ENCODE peak calls at places on chromosomes 4 and X, in eight cellular contexts. C is fibroblast of lung; G is GM12865; V is OCI-LY7; W is CD8-positive, alpha-beta memory T cell; U is fibroblast of mammary gland; N is esophagus squamous epithelium; F is skeletal muscle cell. L is an unnamed sample.

GRCh38 chr4:140718240-140718639 is 37.9 kb downstream of the TBC1D9 start:
- DNase-seq in G (no peak), N (no peak), W (no peak), C (peak), F (peak), U (peak), V (no peak), L (no peak)

GRCh38 chr4:133095591-133095990 is 53.5 kb upstream of the PCDH10 start:
- DNase-seq in W (no peak), U (no peak), N (no peak), F (no peak), G (no peak), V (no peak), C (no peak), L (no peak)

GRCh38 chr4:36207808-36208207 is 36.5 kb downstream of the ARAP2 start:
- DNase-seq in F (no peak), N (no peak), C (no peak), U (no peak), W (no peak), V (no peak), G (no peak), L (no peak)

GRCh38 chrX:140766024-140766611 is 56.6 kb downstream of the LINC00632 start:
- DNase-seq in C (peak), N (no peak), V (peak), U (peak), W (no peak), F (no peak), G (peak), L (peak)

GRCh38 chr4:3645711-3646221 is 113.5 kb upstream of the LRPAP1 start:
- DNase-seq in N (no peak), C (no peak), V (no peak), W (no peak), F (peak), U (no peak), G (no peak), L (no peak)

GRCh38 chr4:8427761-8428287 is 12.7 kb downstream of the ACOX3 start:
- DNase-seq in C (peak), N (no peak), W (no peak), V (peak), F (peak), U (peak), G (peak), L (peak)

GRCh38 chrX:130716822-130717405 is 186.1 kb downstream of the ENOX2 start:
- DNase-seq in N (no peak), C (no peak), W (no peak), U (no peak), G (no peak), V (no peak), F (no peak), L (no peak)

GRCh38 chr4:91577864-91578263 is 725.9 kb upstream of the GRID2 start:
- DNase-seq in C (no peak), W (no peak), G (no peak), N (no peak), U (no peak), F (no peak), V (no peak), L (no peak)

GRCh38 chr4:53515076-53515475 is 76.2 kb downstream of the LNX1 start:
- DNase-seq in C (no peak), V (no peak), G (no peak), U (no peak), F (no peak), N (no peak), W (no peak), L (no peak)

GRCh38 chr4:110787109-110787508 is 164.2 kb upstream of the PITX2 start:
- DNase-seq in N (no peak), W (no peak), G (no peak), V (no peak), U (peak), C (peak), F (no peak), L (no peak)

GRCh38 chrX:24479924-24480722 is 15.0 kb downstream of the PDK3 start:
- DNase-seq in C (peak), V (peak), G (peak), N (no peak), U (peak), F (no peak), W (peak), L (no peak)

GRCh38 chr4:104425003-104425402 is 69.7 kb downstream of the CXXC4 start:
- DNase-seq in C (no peak), F (no peak), N (no peak), W (no peak), U (no peak), V (no peak), G (no peak), L (no peak)

GRCh38 chrX:1488141-1488540 is 35.4 kb upstream of the ASMTL start:
- DNase-seq in C (no peak), V (no peak), F (no peak), W (no peak), G (no peak), N (no peak), U (no peak), L (no peak)

GRCh38 chr4:143421609-143422008 is 84.9 kb downstream of the GAB1 start:
- DNase-seq in W (no peak), U (no peak), N (no peak), F (no peak), G (no peak), V (no peak), C (no peak), L (no peak)

GRCh38 chr4:184833046-184833838 is 7.5 kb upstream of the ACSL1 start:
- DNase-seq in U (no peak), V (no peak), W (no peak), C (no peak), N (no peak), G (no peak), F (no peak), L (no peak)

GRCh38 chrX:63664083-63664482 is 120.9 kb downstream of the ARHGEF9 start:
- DNase-seq in G (no peak), U (peak), N (no peak), F (no peak), V (no peak), W (no peak), C (no peak), L (no peak)

GRCh38 chr4:2534904-2535385 is 1.5 kb upstream of the FAM193A start:
- DNase-seq in C (peak), W (no peak), U (no peak), N (no peak), V (no peak), F (no peak), G (peak), L (no peak)

GRCh38 chrX:19709812-19710518 is 177.4 kb downstream of the SH3KBP1 start:
- DNase-seq in V (no peak), F (peak), C (peak), U (peak), N (no peak), G (no peak), W (no peak), L (no peak)

GRCh38 chr4:185235480-185236154 is 26.2 kb downstream of the SNX25 start:
- DNase-seq in F (no peak), V (no peak), N (no peak), C (peak), W (no peak), G (no peak), U (peak), L (no peak)

GRCh38 chr4:128333309-128334006 is 45.8 kb upstream of the PGRMC2 start:
- DNase-seq in G (no peak), W (no peak), C (no peak), N (no peak), V (no peak), U (no peak), F (no peak), L (no peak)

DNA sequence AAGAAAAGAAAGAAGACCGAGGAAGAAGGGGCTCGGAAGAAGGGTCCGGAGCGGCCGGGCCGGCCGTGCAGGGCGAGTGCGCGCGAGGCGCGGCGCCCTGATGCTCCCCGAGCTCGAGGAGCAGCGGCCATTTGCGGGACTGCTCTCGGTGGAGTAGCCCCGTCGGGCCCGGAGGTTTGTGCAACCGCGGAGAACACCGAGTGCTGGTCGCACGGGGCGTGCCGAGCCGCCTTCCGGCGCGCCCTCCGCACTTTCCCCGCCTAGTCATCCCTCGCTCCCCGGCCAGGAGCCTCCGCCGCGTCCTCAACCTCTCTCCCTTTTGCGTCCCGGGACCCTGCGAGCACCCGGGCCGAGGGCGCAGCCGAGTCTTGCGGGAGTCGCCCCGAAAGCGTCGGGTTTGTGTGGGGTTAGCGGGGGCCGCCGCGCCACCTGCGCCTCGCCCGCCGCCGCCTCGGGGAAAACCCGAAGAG is 127.4 kb downstream of the LAS1L start:
- DNase-seq in W (no peak), C (no peak), V (no peak), U (no peak), G (no peak), F (no peak), N (no peak), L (no peak)
- H3K4me3 ChIP-seq in W (no peak), C (no peak), V (no peak), U (no peak), G (no peak), F (no peak), N (no peak), L (no peak)

GRCh38 chr4:15707363-15707715 is 4.5 kb downstream of the BST1 start:
- DNase-seq in V (no peak), C (no peak), U (no peak), N (no peak), F (no peak), G (no peak), W (no peak), L (no peak)

GRCh38 chr4:15706646-15707362 is 3.9 kb downstream of the BST1 start:
- DNase-seq in G (no peak), W (no peak), F (no peak), N (no peak), V (no peak), U (no peak), C (peak), L (no peak)

GRCh38 chr4:15702941-15703403 is at the start of gene BST1:
- DNase-seq in F (no peak), G (peak), W (peak), U (peak), N (no peak), V (no peak), C (peak), L (no peak)

GRCh38 chr4:15704145-15704544 is 1.3 kb downstream of the BST1 start:
- DNase-seq in C (no peak), F (no peak), U (no peak), N (no peak), G (no peak), W (no peak), V (no peak), L (no peak)

DNA sequence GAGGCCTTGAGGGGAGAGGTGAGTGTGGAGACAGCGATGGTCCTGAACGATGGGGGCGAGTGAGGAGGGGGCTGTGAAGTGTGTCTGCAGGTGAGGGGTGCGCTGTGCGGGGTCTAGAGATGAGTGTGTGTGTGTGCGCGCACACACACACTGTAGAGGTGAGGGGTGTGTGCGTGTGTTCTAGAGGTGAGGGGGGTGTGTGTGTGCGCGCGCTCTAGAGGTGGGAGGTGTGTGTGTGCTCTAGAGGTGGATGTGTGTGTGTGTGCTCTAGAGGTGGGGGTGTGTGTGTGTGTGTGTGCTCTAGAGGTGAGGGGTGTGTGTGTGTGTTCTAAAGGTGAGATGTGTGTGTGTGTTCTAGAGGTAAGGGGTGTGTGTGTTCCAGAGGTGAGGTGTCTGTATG is 574 bp downstream of the BST1 start:
- DNase-seq in C (no peak), N (no peak), G (no peak), U (no peak), F (no peak), V (no peak), W (no peak), L (no peak)
- H3K4me3 ChIP-seq in C (no peak), N (peak), G (no peak), U (peak), F (peak), V (no peak), W (peak), L (no peak)

GRCh38 chrX:71540801-71541545 is 8.1 kb downstream of the OGT start:
- DNase-seq in F (no peak), N (no peak), G (peak), C (no peak), V (peak), U (no peak), W (no peak), L (peak)

GRCh38 chrX:71536285-71536684 is 3.4 kb downstream of the OGT start:
- DNase-seq in C (no peak), U (no peak), W (no peak), N (no peak), G (peak), F (no peak), V (no peak), L (no peak)

GRCh38 chrX:71533850-71534515 is 1.1 kb downstream of the OGT start:
- DNase-seq in V (peak), G (peak), U (peak), W (peak), F (no peak), N (no peak), C (peak), L (peak)

GRCh38 chrX:71534773-71535544 is 2.1 kb downstream of the OGT start:
- DNase-seq in V (no peak), C (no peak), F (no peak), N (no peak), U (no peak), W (no peak), G (no peak), L (no peak)

GRCh38 chrX:71537743-71538142 is 4.8 kb downstream of the OGT start:
- DNase-seq in F (no peak), C (no peak), N (no peak), W (no peak), G (no peak), V (no peak), U (no peak), L (no peak)
- H3K4me3 ChIP-seq in F (no peak), C (no peak), N (no peak), W (no peak), G (no peak), V (no peak), U (no peak), L (no peak)

GRCh38 chr4:168817418-168817817 is 192.6 kb downstream of the CBR4 start:
- DNase-seq in G (no peak), C (peak), N (no peak), F (no peak), V (no peak), U (no peak), W (no peak), L (no peak)
- H3K4me3 ChIP-seq in G (no peak), C (peak), N (no peak), F (no peak), V (no peak), U (no peak), W (no peak), L (no peak)

GRCh38 chrX:123860983-123861382 is 1.1 kb downstream of the XIAP start:
- DNase-seq in N (no peak), F (no peak), W (no peak), U (peak), G (peak), C (peak), V (peak), L (peak)

GRCh38 chrX:123854329-123854728 is 5.5 kb upstream of the XIAP start:
- DNase-seq in F (no peak), C (no peak), U (peak), G (no peak), W (no peak), V (no peak), N (no peak), L (no peak)

GRCh38 chrX:123860506-123860840 is 620 bp downstream of the XIAP start:
- DNase-seq in U (no peak), N (no peak), C (peak), V (peak), W (no peak), G (peak), F (no peak), L (peak)

GRCh38 chrX:123859409-123859827 is 435 bp upstream of the XIAP start:
- DNase-seq in U (no peak), N (no peak), G (no peak), V (peak), F (no peak), C (no peak), W (peak), L (no peak)

DNA sequence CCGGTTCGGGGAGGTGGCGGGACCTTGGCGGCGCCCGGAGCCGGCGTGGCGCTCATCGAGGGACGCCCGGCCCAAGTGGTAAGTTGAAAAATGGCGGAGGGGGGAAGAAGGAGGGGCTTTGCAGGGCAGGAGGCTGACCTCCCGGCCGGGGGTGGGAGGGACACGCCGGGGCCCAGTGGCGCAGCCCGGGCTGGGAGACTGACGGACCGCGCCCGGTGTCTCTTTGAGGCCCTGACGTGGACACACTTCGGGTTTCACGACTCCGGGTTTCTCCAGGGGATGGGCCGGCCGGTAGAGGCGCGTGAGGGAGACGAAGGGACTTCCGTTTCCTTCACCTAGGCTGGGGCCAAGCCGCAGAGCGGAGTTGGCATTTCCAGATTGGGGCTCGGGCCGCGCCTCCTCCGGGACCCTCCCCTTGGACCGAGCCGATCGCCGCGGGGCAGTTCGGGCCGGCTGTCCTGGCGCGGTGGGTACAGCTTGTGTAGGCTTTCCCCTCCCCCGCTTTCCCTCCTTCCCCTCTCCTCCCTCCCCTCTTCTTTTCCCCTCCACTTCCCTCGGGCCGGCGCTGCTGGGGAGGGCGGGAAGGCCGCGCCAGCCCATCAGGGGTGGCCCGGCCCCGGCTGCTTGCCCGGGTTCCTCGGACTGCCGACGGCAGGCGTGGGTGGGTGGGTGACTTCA is at the start of gene XIAP:
- DNase-seq in C (peak), V (peak), G (peak), N (peak), W (peak), U (peak), F (peak), L (peak)
- H3K4me3 ChIP-seq in C (peak), V (peak), G (peak), N (peak), W (peak), U (peak), F (peak), L (peak)

GRCh38 chr4:56444719-56445118 is 8.7 kb downstream of the PAICS start:
- DNase-seq in C (no peak), W (no peak), U (no peak), F (no peak), V (no peak), N (no peak), G (no peak), L (no peak)
- H3K4me3 ChIP-seq in C (no peak), W (no peak), U (no peak), F (no peak), V (no peak), N (no peak), G (no peak), L (no peak)

GRCh38 chrX:13022926-13023325 is 21.5 kb downstream of the FAM9C start:
- DNase-seq in F (no peak), N (no peak), W (no peak), C (no peak), U (no peak), G (peak), V (peak), L (peak)
- H3K4me3 ChIP-seq in F (no peak), N (no peak), W (no peak), C (no peak), U (no peak), G (no peak), V (no peak), L (no peak)